ENCODE peak calls at places on chromosomes 4 and X, in four cellular contexts. Y, X, K and J are unnamed samples.
A peak's percentile ranks its signal among the peaks of the same experiment; 100 is the strongest.

GRCh38 chr4:109730294-109731051 is 603 bp upstream of the PLA2G12A start:
- DNase-seq in Y (peak; percentile 67), X (no peak), K (no peak), J (peak; percentile 77)

GRCh38 chr4:52266537-52267137 is 215.5 kb downstream of the SPATA18 start:
- DNase-seq in Y (no peak), X (no peak), K (no peak), J (peak; percentile 55)

GRCh38 chr4:52822583-52823477 is 39.3 kb upstream of the RASL11B start:
- DNase-seq in Y (peak; percentile 96), X (no peak), K (no peak), J (no peak)

GRCh38 chr4:2295535-2296442 is 33.9 kb upstream of the MXD4 start:
- DNase-seq in Y (no peak), X (no peak), K (no peak), J (no peak)

GRCh38 chrX:73561791-73562190 is 1.2 kb upstream of the CHIC1 start:
- DNase-seq in Y (peak; percentile 21), X (no peak), K (no peak), J (no peak)

GRCh38 chr4:141417387-141417786 is 196.7 kb downstream of the ZNF330 start:
- DNase-seq in Y (peak; percentile 7), X (no peak), K (no peak), J (no peak)

GRCh38 chr4:187541666-187542065 is 453.9 kb upstream of the ZFP42 start:
- DNase-seq in Y (peak; percentile 65), X (no peak), K (no peak), J (no peak)

GRCh38 chr4:42706086-42706485 is 49.2 kb upstream of the ATP8A1 start:
- DNase-seq in Y (no peak), X (no peak), K (no peak), J (no peak)

GRCh38 chrX:46169808-46170207 is 375.4 kb downstream of the ZNF674 start:
- DNase-seq in Y (peak; percentile 29), X (no peak), K (no peak), J (no peak)

GRCh38 chrX:39836802-39837420 is 260.8 kb downstream of the BCOR start:
- DNase-seq in Y (no peak), X (no peak), K (no peak), J (no peak)

GRCh38 chr4:173514641-173515217 is 15.3 kb downstream of the HAND2 start:
- DNase-seq in Y (no peak), X (no peak), K (no peak), J (no peak)

GRCh38 chr4:96543346-96543745 is 703.5 kb downstream of the PDHA2 start:
- DNase-seq in Y (no peak), X (no peak), K (no peak), J (no peak)

GRCh38 chr4:766152-766515 is 59.8 kb downstream of the CPLX1 start:
- DNase-seq in Y (peak; percentile 64), X (no peak), K (no peak), J (no peak)

GRCh38 chr4:16264798-16265197 is 38.5 kb upstream of the TAPT1 start:
- DNase-seq in Y (peak; percentile 62), X (no peak), K (peak; percentile 55), J (peak; percentile 29)

GRCh38 chr4:82623284-82623683 is 61.5 kb upstream of the TMEM150C start:
- DNase-seq in Y (no peak), X (no peak), K (no peak), J (no peak)

GRCh38 chr4:169583563-169583962 is 28.8 kb downstream of the NEK1 start:
- DNase-seq in Y (peak; percentile 8), X (no peak), K (no peak), J (no peak)

GRCh38 chr4:74433541-74434172 is 11.3 kb upstream of the AREG start:
- DNase-seq in Y (peak; percentile 62), X (no peak), K (no peak), J (no peak)

GRCh38 chr4:78323439-78323838 is 228.1 kb upstream of the ANXA3 start:
- DNase-seq in Y (no peak), X (no peak), K (no peak), J (peak; percentile 52)

GRCh38 chr4:98586634-98587354 is 71.6 kb downstream of the TSPAN5 start:
- DNase-seq in Y (no peak), X (no peak), K (no peak), J (no peak)

GRCh38 chr4:100103671-100104070 is 86.6 kb downstream of the DDIT4L start:
- DNase-seq in Y (no peak), X (no peak), K (no peak), J (no peak)

GRCh38 chr4:139866270-139866962 is 200.8 kb downstream of the MGST2 start:
- DNase-seq in Y (no peak), X (no peak), K (no peak), J (no peak)

GRCh38 chrX:39848243-39848642 is 249.5 kb downstream of the BCOR start:
- DNase-seq in Y (peak; percentile 21), X (no peak), K (no peak), J (no peak)

GRCh38 chrX:82218361-82218760 is 1016.5 kb downstream of the SH3BGRL start:
- DNase-seq in Y (peak; percentile 20), X (no peak), K (peak; percentile 88), J (peak; percentile 74)

GRCh38 chr4:165326831-165327210 is 648 bp upstream of the MSMO1 start:
- DNase-seq in Y (peak; percentile 54), X (no peak), K (peak; percentile 36), J (peak; percentile 68)

GRCh38 chrX:40947276-40947675 is 138.0 kb upstream of the USP9X start:
- DNase-seq in Y (peak; percentile 57), X (no peak), K (no peak), J (no peak)

GRCh38 chr4:3523628-3524221 is 8.5 kb downstream of the LRPAP1 start:
- DNase-seq in Y (no peak), X (no peak), K (no peak), J (no peak)

GRCh38 chr4:143183513-143184216 is 1.1 kb upstream of the USP38 start:
- DNase-seq in Y (no peak), X (no peak), K (no peak), J (no peak)

GRCh38 chr4:142752331-142752830 is 93.7 kb downstream of the INPP4B start:
- DNase-seq in Y (no peak), X (no peak), K (no peak), J (no peak)

GRCh38 chr4:77818667-77819408 is at the start of gene CNOT6L:
- DNase-seq in Y (peak; percentile 45), X (peak; percentile 19), K (peak; percentile 82), J (peak; percentile 53)

GRCh38 chr4:79920454-79920853 is 152.6 kb downstream of the ANTXR2 start:
- DNase-seq in Y (no peak), X (no peak), K (no peak), J (no peak)